ENCODE peak calls at places on chromosomes 2 and 18, in eight cellular contexts. J is A549, D is IMR-90, O is upper lobe of right lung, G is GM12878, N is heart left ventricle, U is psoas muscle, Z is body of pancreas. K is an unnamed sample.

GRCh38 chr2:41941831-41942230 is 106.0 kb upstream of the PKDCC start:
- DNase-seq in J (no peak), D (no peak), O (no peak), G (no peak), N (no peak), U (no peak), Z (no peak), K (no peak)

GRCh38 chr2:31729442-31730092 is 148.8 kb upstream of the SRD5A2 start:
- DNase-seq in J (peak), D (peak), O (no peak), G (peak), N (no peak), U (no peak), Z (no peak), K (peak)

GRCh38 chr2:103525757-103526156 is 763.9 kb downstream of the TMEM182 start:
- DNase-seq in J (no peak), D (no peak), O (no peak), G (no peak), N (no peak), U (no peak), Z (no peak), K (no peak)

GRCh38 chr2:134774786-134775641 is 56.2 kb upstream of the TMEM163 start:
- DNase-seq in J (no peak), D (no peak), O (no peak), G (no peak), N (no peak), U (no peak), Z (no peak), K (no peak)

GRCh38 chr2:120238728-120239487 is 13.7 kb upstream of the RALB start:
- DNase-seq in J (peak), D (peak), O (no peak), G (no peak), N (no peak), U (no peak), Z (no peak), K (no peak)

GRCh38 chr2:62409442-62409841 is 96.6 kb downstream of the TMEM17 start:
- DNase-seq in J (no peak), D (peak), O (no peak), G (no peak), N (no peak), U (no peak), Z (no peak), K (no peak)

GRCh38 chr2:121212661-121213325 is 72.2 kb downstream of the TFCP2L1 start:
- DNase-seq in J (no peak), D (no peak), O (no peak), G (no peak), N (no peak), U (peak), Z (no peak), K (no peak)

GRCh38 chr2:45269149-45269793 is 260.0 kb upstream of the SIX2 start:
- DNase-seq in J (no peak), D (peak), O (no peak), G (no peak), N (no peak), U (no peak), Z (no peak), K (no peak)

GRCh38 chr2:15640291-15640711 is 48.6 kb downstream of the DDX1 start:
- DNase-seq in J (no peak), D (peak), O (no peak), G (no peak), N (peak), U (no peak), Z (no peak), K (no peak)

GRCh38 chr18:78607221-78607620 is 372.4 kb upstream of the SALL3 start:
- DNase-seq in J (no peak), D (no peak), O (no peak), G (no peak), N (no peak), U (no peak), Z (no peak), K (no peak)

GRCh38 chr2:65228249-65228750 is 669 bp downstream of the ACTR2 start:
- DNase-seq in J (no peak), D (peak), O (no peak), G (peak), N (no peak), U (no peak), Z (no peak), K (peak)

GRCh38 chr2:224284134-224284946 is 117.6 kb downstream of the FAM124B start:
- DNase-seq in J (peak), D (peak), O (no peak), G (no peak), N (no peak), U (no peak), Z (no peak), K (no peak)

GRCh38 chr2:1115843-1116539 is 165.3 kb downstream of the SNTG2 start:
- DNase-seq in J (no peak), D (no peak), O (no peak), G (no peak), N (no peak), U (no peak), Z (peak), K (no peak)

GRCh38 chr2:235433860-235434259 is 60.0 kb upstream of the AGAP1 start:
- DNase-seq in J (peak), D (peak), O (no peak), G (no peak), N (peak), U (peak), Z (peak), K (no peak)

GRCh38 chr18:63283305-63283704 is 36.3 kb downstream of the BCL2 start:
- DNase-seq in J (no peak), D (no peak), O (no peak), G (no peak), N (no peak), U (no peak), Z (no peak), K (no peak)

GRCh38 chr18:61662726-61663125 is 230.1 kb downstream of the RNF152 start:
- DNase-seq in J (no peak), D (no peak), O (no peak), G (no peak), N (no peak), U (no peak), Z (no peak), K (no peak)

GRCh38 chr2:51151490-51152140 is 119.7 kb upstream of the NRXN1 start:
- DNase-seq in J (no peak), D (no peak), O (peak), G (no peak), N (no peak), U (no peak), Z (no peak), K (no peak)

GRCh38 chr18:48391863-48392262 is 17.3 kb downstream of the ZBTB7C start:
- DNase-seq in J (no peak), D (no peak), O (no peak), G (no peak), N (peak), U (no peak), Z (no peak), K (no peak)

GRCh38 chr2:159639071-159639470 is 22.7 kb upstream of the BAZ2B start:
- DNase-seq in J (no peak), D (no peak), O (no peak), G (no peak), N (no peak), U (no peak), Z (no peak), K (no peak)

GRCh38 chr2:2827237-2827636 is 496.2 kb upstream of the MYT1L start:
- DNase-seq in J (no peak), D (no peak), O (peak), G (no peak), N (no peak), U (no peak), Z (no peak), K (no peak)

GRCh38 chr2:21422050-21422449 is 298.3 kb downstream of the TDRD15 start:
- DNase-seq in J (peak), D (peak), O (peak), G (no peak), N (no peak), U (no peak), Z (no peak), K (no peak)

GRCh38 chr2:128524183-128524582 is 205.5 kb upstream of the HS6ST1 start:
- DNase-seq in J (no peak), D (no peak), O (no peak), G (no peak), N (no peak), U (no peak), Z (no peak), K (no peak)

GRCh38 chr2:45237850-45238542 is 228.7 kb upstream of the SIX2 start:
- DNase-seq in J (peak), D (peak), O (no peak), G (no peak), N (peak), U (peak), Z (no peak), K (no peak)

GRCh38 chr2:174120346-174120745 is 128.0 kb downstream of the OLA1 start:
- DNase-seq in J (peak), D (peak), O (no peak), G (no peak), N (no peak), U (no peak), Z (no peak), K (no peak)

GRCh38 chr2:150619607-150620330 is 132.3 kb upstream of the RND3 start:
- DNase-seq in J (peak), D (peak), O (no peak), G (no peak), N (no peak), U (no peak), Z (no peak), K (no peak)

GRCh38 chr2:142853912-142854311 is 23.6 kb upstream of the KYNU start:
- DNase-seq in J (no peak), D (no peak), O (no peak), G (no peak), N (no peak), U (no peak), Z (no peak), K (no peak)

DNA sequence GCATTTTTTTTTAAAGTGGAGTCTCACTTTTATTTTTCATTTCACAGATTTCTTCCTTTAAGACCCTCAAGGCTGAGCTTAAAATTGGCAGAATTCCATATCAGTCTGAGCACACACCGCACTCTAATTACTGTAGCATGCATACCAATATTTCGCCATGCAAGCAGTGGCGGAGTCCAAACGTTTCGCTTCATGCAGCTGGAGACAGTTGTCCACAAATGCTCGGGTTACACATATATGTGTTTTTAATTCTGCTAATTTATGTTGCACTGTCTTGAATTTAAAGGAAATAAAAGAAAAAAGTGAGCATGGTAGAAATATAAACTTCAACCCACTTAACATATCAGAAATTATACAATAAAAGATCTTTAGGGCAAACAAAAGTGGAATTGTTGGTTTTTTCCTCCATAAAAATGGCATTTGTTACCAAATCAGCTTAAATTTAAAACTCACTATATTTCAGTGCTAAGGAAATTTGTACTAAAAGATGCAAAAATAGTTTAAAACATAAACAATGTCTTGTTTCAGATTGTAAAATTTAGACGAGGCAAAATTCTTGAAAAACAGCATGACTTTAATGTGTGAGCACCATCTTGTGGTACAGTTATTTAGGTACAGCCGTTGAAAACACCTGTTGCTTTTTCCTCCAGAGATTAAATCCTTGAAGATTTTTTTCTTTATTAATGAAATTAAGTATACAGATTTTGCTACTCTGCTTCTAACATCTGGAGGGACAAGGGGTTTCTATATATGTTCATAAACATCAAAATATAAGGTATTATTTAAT is 24.1 kb upstream of the KANSL1L start:
- DNase-seq in J (peak), D (peak), O (no peak), G (no peak), N (no peak), U (no peak), Z (peak), K (no peak)
- H3K4me3 ChIP-seq in J (peak), D (peak), O (peak), G (no peak), N (peak), U (peak), Z (no peak), K (no peak)

GRCh38 chr18:35662293-35663062 is 80.9 kb downstream of the GALNT1 start:
- DNase-seq in J (no peak), D (no peak), O (no peak), G (peak), N (no peak), U (no peak), Z (no peak), K (peak)

GRCh38 chr18:35658112-35658511 is 76.6 kb downstream of the GALNT1 start:
- DNase-seq in J (no peak), D (no peak), O (no peak), G (no peak), N (no peak), U (no peak), Z (no peak), K (no peak)

GRCh38 chr18:35661483-35662146 is 80.1 kb downstream of the GALNT1 start:
- DNase-seq in J (no peak), D (no peak), O (no peak), G (no peak), N (no peak), U (no peak), Z (no peak), K (no peak)
- TF ChIP-seq CTCF in J (peak), D (peak), O (no peak), G (no peak), N (peak), U (no peak), Z (no peak), K (no peak)

GRCh38 chr2:188383158-188383557 is 91.5 kb downstream of the GULP1 start:
- DNase-seq in J (no peak), D (peak), O (no peak), G (no peak), N (no peak), U (no peak), Z (no peak), K (no peak)
- H3K4me3 ChIP-seq in J (no peak), D (peak), O (peak), G (no peak), N (peak), U (peak), Z (no peak), K (no peak)

GRCh38 chr18:54327818-54328217 is 29.8 kb downstream of the STARD6 start:
- DNase-seq in J (no peak), D (no peak), O (no peak), G (no peak), N (no peak), U (no peak), Z (no peak), K (no peak)
- TF ChIP-seq CTCF in J (no peak), D (no peak), O (no peak), G (no peak), N (no peak), U (no peak), Z (no peak), K (no peak)

DNA sequence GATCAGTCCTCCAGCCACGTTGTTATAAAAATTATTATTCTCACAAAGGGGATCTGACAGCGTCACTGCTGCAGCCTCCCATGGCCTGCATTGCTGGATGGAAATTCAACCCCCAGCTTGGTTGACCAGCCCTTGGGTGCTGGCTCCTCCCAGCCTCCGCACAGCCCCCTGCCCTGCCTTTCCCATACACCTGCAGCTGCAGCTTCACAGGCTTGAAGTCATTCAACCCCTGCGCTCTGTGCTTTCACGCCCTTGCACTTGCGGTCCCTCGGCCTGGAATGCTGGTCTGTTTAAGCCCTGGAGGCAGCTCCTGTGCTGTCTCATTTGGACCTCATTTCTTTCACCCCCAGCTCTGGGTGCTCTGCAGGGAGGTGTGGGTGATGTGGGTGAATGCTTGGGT is 861 bp upstream of the CD8A start:
- DNase-seq in J (no peak), D (no peak), O (no peak), G (no peak), N (no peak), U (no peak), Z (no peak), K (no peak)
- H3K4me3 ChIP-seq in J (no peak), D (no peak), O (no peak), G (no peak), N (no peak), U (no peak), Z (no peak), K (no peak)

GRCh38 chr18:32769242-32770180 is 3.3 kb downstream of the KLHL14 start:
- DNase-seq in J (no peak), D (no peak), O (no peak), G (no peak), N (no peak), U (peak), Z (peak), K (no peak)
- TF ChIP-seq CTCF in J (no peak), D (no peak), O (no peak), G (no peak), N (no peak), U (no peak), Z (no peak), K (no peak)

K was measured in GM12864.